ENCODE peak calls at places on chromosomes 5 and 9, in ten cellular contexts. K is HT-29, F is stomach, H is WTC11, J is COR-L47, P is HCT116, C is GM10248, S is cardiac muscle cell, Q is B cell, L is substantia nigra. G is an unnamed sample.
A peak's percentile ranks its signal among the peaks of the same experiment; 100 is the strongest.

GRCh38 chr5:15807861-15808260 is 307.9 kb downstream of the FBXL7 start:
- DNase-seq in K (no peak), F (no peak), H (peak; percentile 22), J (no peak), P (no peak), C (no peak), S (peak; percentile 32), Q (no peak), L (no peak), G (peak; percentile 8)

GRCh38 chr5:56440871-56441740 is 208.0 kb upstream of the ANKRD55 start:
- DNase-seq in K (no peak), F (no peak), H (no peak), J (peak; percentile 21), P (no peak), C (no peak), S (no peak), Q (no peak), L (no peak), G (peak; percentile 27)

GRCh38 chr9:32968101-32969011 is 33.1 kb downstream of the APTX start:
- DNase-seq in K (peak; percentile 70), F (peak; percentile 53), H (peak; percentile 62), J (peak; percentile 17), P (peak; percentile 6), C (peak; percentile 56), S (peak; percentile 65), Q (peak; percentile 47), L (peak; percentile 31), G (peak; percentile 23)

GRCh38 chr9:105076729-105077128 is 148.8 kb upstream of the ABCA1 start:
- DNase-seq in K (no peak), F (no peak), H (no peak), J (no peak), P (no peak), C (no peak), S (no peak), Q (no peak), L (no peak), G (no peak)

GRCh38 chr9:112921549-112921948 is 30.9 kb upstream of the SLC46A2 start:
- DNase-seq in K (peak; percentile 46), F (no peak), H (no peak), J (peak; percentile 9), P (peak; percentile 22), C (no peak), S (peak; percentile 55), Q (no peak), L (no peak), G (no peak)

GRCh38 chr5:10856646-10857332 is 95.8 kb upstream of the DAP start:
- DNase-seq in K (no peak), F (peak; percentile 42), H (peak; percentile 87), J (no peak), P (no peak), C (peak; percentile 43), S (peak; percentile 83), Q (no peak), L (peak; percentile 47), G (no peak)

GRCh38 chr5:179914032-179914755 is 6.5 kb upstream of the TBC1D9B start:
- DNase-seq in K (peak; percentile 71), F (no peak), H (no peak), J (no peak), P (no peak), C (peak; percentile 46), S (no peak), Q (no peak), L (no peak), G (peak; percentile 27)

GRCh38 chr9:98218562-98219363 is 26.3 kb upstream of the CORO2A start:
- DNase-seq in K (no peak), F (peak; percentile 77), H (peak; percentile 59), J (no peak), P (no peak), C (no peak), S (no peak), Q (no peak), L (no peak), G (no peak)

GRCh38 chr9:69243116-69243515 is 69.0 kb downstream of the TJP2 start:
- DNase-seq in K (no peak), F (no peak), H (no peak), J (no peak), P (no peak), C (no peak), S (no peak), Q (no peak), L (no peak), G (no peak)

GRCh38 chr5:148163345-148163744 is 5.0 kb upstream of the SPINK14 start:
- DNase-seq in K (no peak), F (no peak), H (peak; percentile 18), J (no peak), P (no peak), C (no peak), S (no peak), Q (no peak), L (no peak), G (no peak)

GRCh38 chr9:100554935-100555401 is 22.9 kb upstream of the CAVIN4 start:
- DNase-seq in K (no peak), F (no peak), H (no peak), J (no peak), P (no peak), C (no peak), S (no peak), Q (no peak), L (peak; percentile 20), G (no peak)

GRCh38 chr5:881551-881935 is 11.1 kb downstream of the BRD9 start:
- DNase-seq in K (no peak), F (no peak), H (no peak), J (no peak), P (no peak), C (no peak), S (no peak), Q (no peak), L (no peak), G (no peak)

GRCh38 chr5:13601152-13601551 is 343.3 kb downstream of the DNAH5 start:
- DNase-seq in K (no peak), F (no peak), H (no peak), J (no peak), P (no peak), C (no peak), S (no peak), Q (no peak), L (no peak), G (no peak)

GRCh38 chr9:137253717-137254623 is 1.2 kb upstream of the NELFB start:
- DNase-seq in K (no peak), F (no peak), H (no peak), J (no peak), P (no peak), C (no peak), S (no peak), Q (no peak), L (no peak), G (no peak)

GRCh38 chr5:149205625-149206523 is 64.6 kb downstream of the ABLIM3 start:
- DNase-seq in K (no peak), F (no peak), H (no peak), J (no peak), P (no peak), C (no peak), S (no peak), Q (no peak), L (no peak), G (peak; percentile 21)

G was measured in gastrocnemius medialis.